ENCODE peak calls at places on chromosomes 12 and 14, in seven cellular contexts. One of them, this sample, is unnamed.

GRCh38 chr12:113452458-113452857 is 19.2 kb downstream of the LHX5 start:
- DNase-seq in upper lobe of right lung: no peak
- DNase-seq in heart left ventricle: no peak
- DNase-seq in colonic mucosa: no peak
- DNase-seq in lower lobe of right lung: no peak
- DNase-seq in gastrocnemius medialis: no peak
- DNase-seq in K562: no peak
- DNase-seq in this sample: no peak

GRCh38 chr14:32576088-32576795 is 247.1 kb downstream of the AKAP6 start:
- DNase-seq in upper lobe of right lung: no peak
- DNase-seq in heart left ventricle: no peak
- DNase-seq in colonic mucosa: peak; percentile 55
- DNase-seq in lower lobe of right lung: no peak
- DNase-seq in gastrocnemius medialis: peak; percentile 35
- DNase-seq in K562: peak; percentile 49
- DNase-seq in this sample: peak; percentile 72

GRCh38 chr14:56100556-56100955 is 17.7 kb upstream of the PELI2 start:
- DNase-seq in upper lobe of right lung: no peak
- DNase-seq in heart left ventricle: no peak
- DNase-seq in colonic mucosa: no peak
- DNase-seq in lower lobe of right lung: no peak
- DNase-seq in gastrocnemius medialis: no peak
- DNase-seq in K562: no peak
- DNase-seq in this sample: no peak

GRCh38 chr12:108400060-108400459 is 60.9 kb upstream of the CMKLR1 start:
- DNase-seq in upper lobe of right lung: no peak
- DNase-seq in heart left ventricle: no peak
- DNase-seq in colonic mucosa: no peak
- DNase-seq in lower lobe of right lung: no peak
- DNase-seq in gastrocnemius medialis: no peak
- DNase-seq in K562: no peak
- DNase-seq in this sample: no peak

GRCh38 chr14:61381589-61381988 is 60.2 kb downstream of the PRKCH start:
- DNase-seq in upper lobe of right lung: peak; percentile 70
- DNase-seq in heart left ventricle: no peak
- DNase-seq in colonic mucosa: no peak
- DNase-seq in lower lobe of right lung: peak; percentile 47
- DNase-seq in gastrocnemius medialis: peak; percentile 27
- DNase-seq in K562: no peak
- DNase-seq in this sample: no peak

GRCh38 chr12:95653761-95654546 is 102.7 kb upstream of the USP44 start:
- DNase-seq in upper lobe of right lung: no peak
- DNase-seq in heart left ventricle: peak; percentile 39
- DNase-seq in colonic mucosa: no peak
- DNase-seq in lower lobe of right lung: no peak
- DNase-seq in gastrocnemius medialis: peak; percentile 42
- DNase-seq in K562: no peak
- DNase-seq in this sample: no peak

GRCh38 chr12:40010899-40011774 is 94.7 kb downstream of the SLC2A13 start:
- DNase-seq in upper lobe of right lung: no peak
- DNase-seq in heart left ventricle: no peak
- DNase-seq in colonic mucosa: peak; percentile 77
- DNase-seq in lower lobe of right lung: no peak
- DNase-seq in gastrocnemius medialis: peak; percentile 46
- DNase-seq in K562: peak; percentile 45
- DNase-seq in this sample: peak; percentile 66

GRCh38 chr12:122965356-122965755 is 907 bp downstream of the ABCB9 start:
- DNase-seq in upper lobe of right lung: no peak
- DNase-seq in heart left ventricle: no peak
- DNase-seq in colonic mucosa: no peak
- DNase-seq in lower lobe of right lung: no peak
- DNase-seq in gastrocnemius medialis: no peak
- DNase-seq in K562: no peak
- DNase-seq in this sample: no peak

GRCh38 chr12:6167327-6168280 is 32.6 kb upstream of the CD9 start:
- DNase-seq in upper lobe of right lung: peak; percentile 88
- DNase-seq in heart left ventricle: peak; percentile 88
- DNase-seq in colonic mucosa: peak; percentile 36
- DNase-seq in lower lobe of right lung: peak; percentile 86
- DNase-seq in gastrocnemius medialis: peak; percentile 54
- DNase-seq in K562: peak; percentile 64
- DNase-seq in this sample: peak; percentile 79

GRCh38 chr14:84770030-84770429 is 759.9 kb upstream of the FLRT2 start:
- DNase-seq in upper lobe of right lung: no peak
- DNase-seq in heart left ventricle: no peak
- DNase-seq in colonic mucosa: no peak
- DNase-seq in lower lobe of right lung: no peak
- DNase-seq in gastrocnemius medialis: no peak
- DNase-seq in K562: no peak
- DNase-seq in this sample: no peak
- H3K4me3 ChIP-seq in upper lobe of right lung: no peak overlapping the region
- H3K4me3 ChIP-seq in heart left ventricle: no peak overlapping the region
- H3K4me3 ChIP-seq in colonic mucosa: no peak overlapping the region
- H3K4me3 ChIP-seq in lower lobe of right lung: no peak overlapping the region
- H3K4me3 ChIP-seq in gastrocnemius medialis: no peak overlapping the region
- H3K4me3 ChIP-seq in K562: no peak overlapping the region
- H3K4me3 ChIP-seq in this sample: no peak overlapping the region

DNA sequence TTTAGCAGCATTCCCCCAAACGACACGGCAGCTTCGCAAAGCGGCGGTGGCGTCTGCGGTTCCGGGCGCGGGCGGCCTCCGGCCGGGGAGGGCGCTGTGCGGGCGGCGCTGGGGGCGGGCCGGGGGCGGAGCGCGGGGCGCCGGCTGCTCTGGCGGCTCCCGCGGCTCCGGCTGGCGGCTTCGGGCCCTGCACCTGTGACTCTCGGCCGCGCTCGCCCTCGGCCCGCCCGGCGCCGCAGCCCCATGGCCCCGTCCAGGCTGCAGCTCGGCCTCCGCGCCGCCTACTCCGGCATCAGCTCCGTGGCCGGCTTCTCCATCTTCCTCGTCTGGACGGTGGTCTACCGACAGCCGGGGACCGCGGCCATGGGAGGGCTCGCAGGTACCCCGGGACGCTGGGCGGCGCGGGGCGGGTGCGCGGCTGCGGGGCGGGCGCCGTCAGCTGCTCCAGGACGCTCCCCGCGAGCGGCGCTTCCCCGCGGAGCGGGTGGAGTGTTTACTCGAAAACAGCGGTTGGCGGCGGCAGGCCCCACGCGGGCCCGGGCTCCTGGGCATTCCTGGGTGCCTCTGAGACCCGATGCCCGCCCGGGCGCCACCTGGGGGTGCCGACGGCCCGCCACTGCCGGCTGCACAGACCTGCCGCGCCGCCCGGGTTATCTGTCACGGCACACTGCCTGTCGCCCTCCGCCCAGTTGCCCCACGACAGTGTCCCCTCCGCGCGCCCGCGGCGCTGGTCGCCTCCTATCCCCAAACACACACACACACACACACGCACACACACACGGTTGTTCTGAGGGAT is at the start of gene SLC48A1:
- DNase-seq in upper lobe of right lung: peak; percentile 90
- DNase-seq in heart left ventricle: peak; percentile 76
- DNase-seq in colonic mucosa: peak; percentile 76
- DNase-seq in lower lobe of right lung: peak; percentile 85
- DNase-seq in gastrocnemius medialis: peak; percentile 58
- DNase-seq in K562: peak; percentile 94
- DNase-seq in this sample: peak; percentile 87
- TF ChIP-seq CTCF in upper lobe of right lung: no peak
- TF ChIP-seq CTCF in heart left ventricle: peak; percentile 32
- TF ChIP-seq CTCF in colonic mucosa: peak; percentile 17
- TF ChIP-seq CTCF in lower lobe of right lung: peak; percentile 8
- TF ChIP-seq CTCF in gastrocnemius medialis: peak; percentile 38
- TF ChIP-seq CTCF in K562: peak; percentile 52
- TF ChIP-seq CTCF in this sample: no peak

GRCh38 chr12:53986686-53987180 is 1.8 kb downstream of the HOXC10 start:
- DNase-seq in upper lobe of right lung: no peak
- DNase-seq in heart left ventricle: no peak
- DNase-seq in colonic mucosa: no peak
- DNase-seq in lower lobe of right lung: no peak
- DNase-seq in gastrocnemius medialis: no peak
- DNase-seq in K562: no peak
- DNase-seq in this sample: no peak
- H3K36me3 ChIP-seq in upper lobe of right lung: no peaks in the 10 kb centered on the region
- H3K36me3 ChIP-seq in heart left ventricle: no peaks in the 10 kb centered on the region
- H3K36me3 ChIP-seq in colonic mucosa: no peaks in the 10 kb centered on the region
- H3K36me3 ChIP-seq in lower lobe of right lung: no peaks in the 10 kb centered on the region
- H3K36me3 ChIP-seq in gastrocnemius medialis: no peaks in the 10 kb centered on the region
- H3K36me3 ChIP-seq in K562: no peaks in the 10 kb centered on the region
- H3K36me3 ChIP-seq in this sample: no peaks in the 10 kb centered on the region

DNA sequence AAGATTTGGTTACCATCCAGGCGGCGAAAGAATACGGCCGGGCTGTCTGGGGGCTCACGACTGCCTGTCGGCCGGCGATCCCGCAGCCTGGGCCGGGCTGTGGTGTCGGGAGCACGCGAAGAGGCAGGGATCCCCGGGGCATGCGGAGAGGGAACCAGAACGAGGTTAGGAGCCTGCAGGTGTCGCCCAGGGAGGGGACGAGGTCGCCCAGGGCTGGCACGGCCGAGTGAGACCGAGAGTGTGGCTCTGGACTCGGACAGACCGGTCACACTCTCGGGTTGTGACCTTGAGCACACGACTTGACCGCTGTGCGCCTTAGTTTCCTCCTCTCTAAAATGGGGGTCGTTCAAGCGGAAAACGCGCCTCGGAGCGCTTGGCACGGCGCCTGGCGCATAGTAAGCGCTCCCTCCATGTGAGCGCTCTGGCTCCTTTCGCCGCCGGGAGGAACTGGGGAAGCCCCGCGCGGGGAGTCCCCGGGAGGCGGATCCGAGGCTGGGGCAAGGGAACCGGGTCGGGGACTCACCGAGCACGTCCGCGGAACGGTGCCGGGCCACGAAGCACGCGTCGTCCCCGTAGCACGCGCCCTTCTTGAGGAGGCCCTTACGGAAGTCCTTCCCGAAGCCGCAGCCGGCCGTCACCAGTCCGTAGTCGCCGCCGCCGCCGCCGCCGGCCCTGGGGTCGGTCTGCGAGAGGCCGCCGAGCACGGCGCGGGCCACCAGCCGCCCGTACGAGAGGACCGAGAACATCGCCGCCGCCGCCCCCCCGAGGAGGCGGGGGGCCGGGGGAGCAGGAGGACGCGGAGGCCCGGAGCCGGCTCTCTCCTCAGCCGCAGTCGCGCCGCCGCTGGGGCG is 607 bp downstream of the PPTC7 start:
- DNase-seq in upper lobe of right lung: peak; percentile 87
- DNase-seq in heart left ventricle: peak; percentile 61
- DNase-seq in colonic mucosa: peak; percentile 73
- DNase-seq in lower lobe of right lung: peak; percentile 85
- DNase-seq in gastrocnemius medialis: peak; percentile 81
- DNase-seq in K562: peak; percentile 77
- DNase-seq in this sample: peak; percentile 82
- H3K4me3 ChIP-seq in upper lobe of right lung: peak overlapping the region; percentile 81
- H3K4me3 ChIP-seq in heart left ventricle: peak overlapping the region; percentile 91
- H3K4me3 ChIP-seq in colonic mucosa: peak overlapping the region; percentile 84
- H3K4me3 ChIP-seq in lower lobe of right lung: peak overlapping the region; percentile 86
- H3K4me3 ChIP-seq in gastrocnemius medialis: peak overlapping the region; percentile 67
- H3K4me3 ChIP-seq in K562: peak overlapping the region; percentile 87
- H3K4me3 ChIP-seq in this sample: peak overlapping the region; percentile 90

GRCh38 chr14:93104961-93105360 is 10.8 kb downstream of the ITPK1 start:
- DNase-seq in upper lobe of right lung: no peak
- DNase-seq in heart left ventricle: no peak
- DNase-seq in colonic mucosa: no peak
- DNase-seq in lower lobe of right lung: no peak
- DNase-seq in gastrocnemius medialis: no peak
- DNase-seq in K562: no peak
- DNase-seq in this sample: no peak
- TF ChIP-seq CTCF in upper lobe of right lung: no peak
- TF ChIP-seq CTCF in heart left ventricle: no peak
- TF ChIP-seq CTCF in colonic mucosa: no peak
- TF ChIP-seq CTCF in lower lobe of right lung: no peak
- TF ChIP-seq CTCF in gastrocnemius medialis: no peak
- TF ChIP-seq CTCF in K562: no peak
- TF ChIP-seq CTCF in this sample: no peak

DNA sequence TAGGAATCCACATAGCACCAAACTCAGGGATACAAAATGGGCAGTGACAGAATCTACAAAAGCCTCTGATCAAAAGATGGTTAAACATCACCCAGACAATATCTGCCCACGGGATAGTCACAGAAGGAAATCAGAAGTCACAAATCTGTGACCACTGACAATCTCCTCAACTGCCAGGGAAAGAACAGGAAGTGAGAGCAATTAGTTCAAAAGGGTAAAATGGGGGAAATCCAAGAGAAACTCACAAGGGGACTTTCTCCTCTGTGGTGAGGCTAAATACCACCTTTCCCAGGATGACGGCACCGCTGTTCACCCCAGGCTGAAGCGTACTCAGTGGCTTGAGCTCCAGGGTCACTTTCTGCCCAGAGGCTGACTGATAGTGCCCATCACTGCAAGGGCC is 10.7 kb downstream of the TTC5 start:
- DNase-seq in upper lobe of right lung: no peak
- DNase-seq in heart left ventricle: no peak
- DNase-seq in colonic mucosa: no peak
- DNase-seq in lower lobe of right lung: no peak
- DNase-seq in gastrocnemius medialis: no peak
- DNase-seq in K562: no peak
- DNase-seq in this sample: no peak
- H3K36me3 ChIP-seq in upper lobe of right lung: peaks cover 92% of the 10 kb centered on the region
- H3K36me3 ChIP-seq in heart left ventricle: peaks cover 99% of the 10 kb centered on the region
- H3K36me3 ChIP-seq in colonic mucosa: peaks cover 8% of the 10 kb centered on the region
- H3K36me3 ChIP-seq in lower lobe of right lung: peaks cover 100% of the 10 kb centered on the region
- H3K36me3 ChIP-seq in gastrocnemius medialis: peaks cover 6% of the 10 kb centered on the region
- H3K36me3 ChIP-seq in K562: peaks cover 61% of the 10 kb centered on the region
- H3K36me3 ChIP-seq in this sample: peaks cover 36% of the 10 kb centered on the region